ENCODE peak calls at places on chromosomes 4 and X, in eight cellular contexts. X is activated naive CD4-positive, alpha-beta T cell; A is activated T-helper 1 cell treated with anti-CD3 and anti-CD28 coated beads, Interleukin-2, amount 50 U/mL, for 16 hours; J is fibroblast of mammary gland; L is fibroblast of the conjunctiva; U is type B pancreatic cell; M is substantia nigra; D is NCI-H2081. Z is an unnamed sample.

GRCh38 chr4:82489987-82490386 is 59.6 kb downstream of the ENOPH1 start:
- DNase-seq in X (no peak), A (no peak), J (no peak), L (no peak), U (no peak), M (no peak), D (no peak), Z (no peak)

GRCh38 chr4:38902695-38903094 is 35.1 kb downstream of the FAM114A1 start:
- DNase-seq in X (no peak), A (no peak), J (peak; percentile 24), L (peak; percentile 10), U (no peak), M (no peak), D (peak; percentile 28), Z (no peak)

GRCh38 chr4:19809989-19810388 is 441.7 kb upstream of the SLIT2 start:
- DNase-seq in X (no peak), A (no peak), J (no peak), L (no peak), U (no peak), M (no peak), D (no peak), Z (no peak)

GRCh38 chr4:8170341-8170740 is 11.7 kb upstream of the ABLIM2 start:
- DNase-seq in X (no peak), A (no peak), J (no peak), L (no peak), U (no peak), M (no peak), D (no peak), Z (no peak)

GRCh38 chr4:168995537-168996295 is 14.3 kb downstream of the CBR4 start:
- DNase-seq in X (no peak), A (no peak), J (peak; percentile 38), L (no peak), U (no peak), M (no peak), D (no peak), Z (no peak)

GRCh38 chrX:136823175-136823574 is 42.4 kb upstream of the ARHGEF6 start:
- DNase-seq in X (no peak), A (no peak), J (peak; percentile 77), L (no peak), U (no peak), M (no peak), D (no peak), Z (no peak)

GRCh38 chr4:136637071-136637777 is 895.1 kb downstream of the PCDH18 start:
- DNase-seq in X (no peak), A (no peak), J (peak; percentile 8), L (no peak), U (no peak), M (no peak), D (no peak), Z (no peak)

GRCh38 chr4:40856836-40857362 is 107.1 kb downstream of the NSUN7 start:
- DNase-seq in X (peak; percentile 5), A (no peak), J (peak; percentile 39), L (peak; percentile 12), U (peak; percentile 85), M (peak; percentile 51), D (peak; percentile 86), Z (peak; percentile 86)

GRCh38 chr4:69584135-69584534 is 55.3 kb downstream of the UGT2A2 start:
- DNase-seq in X (no peak), A (no peak), J (no peak), L (no peak), U (no peak), M (no peak), D (no peak), Z (no peak)

GRCh38 chr4:37802068-37802666 is 24.3 kb upstream of the PGM2 start:
- DNase-seq in X (no peak), A (no peak), J (peak; percentile 79), L (no peak), U (no peak), M (peak; percentile 1), D (peak; percentile 88), Z (no peak)

GRCh38 chr4:124873361-124874171 is 161.0 kb upstream of the ANKRD50 start:
- DNase-seq in X (no peak), A (no peak), J (no peak), L (no peak), U (no peak), M (no peak), D (no peak), Z (no peak)

GRCh38 chr4:145861331-145862318 is 77.0 kb downstream of the ZNF827 start:
- DNase-seq in X (no peak), A (no peak), J (no peak), L (no peak), U (no peak), M (no peak), D (no peak), Z (no peak)

GRCh38 chr4:56410247-56410646 is 23.0 kb upstream of the AASDH start:
- DNase-seq in X (no peak), A (no peak), J (peak; percentile 99), L (peak; percentile 99), U (no peak), M (no peak), D (peak; percentile 77), Z (no peak)

GRCh38 chr4:29708473-29708872 is 1011.7 kb upstream of the PCDH7 start:
- DNase-seq in X (no peak), A (no peak), J (peak; percentile 45), L (no peak), U (no peak), M (no peak), D (no peak), Z (no peak)

GRCh38 chr4:149166886-149167285 is 648.8 kb downstream of the IQCM start:
- DNase-seq in X (no peak), A (no peak), J (no peak), L (no peak), U (no peak), M (no peak), D (no peak), Z (no peak)

GRCh38 chr4:69308634-69309033 is 28.4 kb downstream of the UGT2B28 start:
- DNase-seq in X (no peak), A (no peak), J (no peak), L (no peak), U (no peak), M (no peak), D (no peak), Z (no peak)

GRCh38 chrX:139106111-139106510 is 394.6 kb upstream of the FGF13 start:
- DNase-seq in X (no peak), A (no peak), J (peak; percentile 59), L (no peak), U (no peak), M (no peak), D (no peak), Z (no peak)

GRCh38 chr4:88738146-88738545 is 40.5 kb upstream of the NAP1L5 start:
- DNase-seq in X (no peak), A (no peak), J (no peak), L (no peak), U (no peak), M (no peak), D (no peak), Z (no peak)

GRCh38 chr4:146643812-146644401 is 5.2 kb downstream of the POU4F2 start:
- DNase-seq in X (no peak), A (no peak), J (peak; percentile 35), L (no peak), U (no peak), M (no peak), D (no peak), Z (no peak)

GRCh38 chr4:110042540-110043517 is 130.1 kb downstream of the EGF start:
- DNase-seq in X (no peak), A (no peak), J (no peak), L (no peak), U (no peak), M (no peak), D (no peak), Z (no peak)

GRCh38 chr4:55356991-55357461 is 11.0 kb downstream of the SRD5A3 start:
- DNase-seq in X (no peak), A (no peak), J (peak; percentile 60), L (no peak), U (no peak), M (no peak), D (no peak), Z (no peak)

GRCh38 chr4:169952236-169953088 is 73.7 kb downstream of the MFAP3L start:
- DNase-seq in X (no peak), A (no peak), J (no peak), L (no peak), U (no peak), M (no peak), D (no peak), Z (no peak)

GRCh38 chrX:94058728-94059382 is 384.8 kb downstream of the FAM133A start:
- DNase-seq in X (no peak), A (no peak), J (peak; percentile 8), L (no peak), U (no peak), M (no peak), D (peak; percentile 45), Z (no peak)

GRCh38 chr4:61511716-61512488 is 311.8 kb downstream of the ADGRL3 start:
- DNase-seq in X (no peak), A (no peak), J (peak; percentile 58), L (peak; percentile 43), U (no peak), M (no peak), D (no peak), Z (no peak)

GRCh38 chr4:165096776-165097175 is 15.9 kb downstream of the TMEM192 start:
- DNase-seq in X (no peak), A (no peak), J (peak; percentile 43), L (no peak), U (no peak), M (no peak), D (peak; percentile 7), Z (no peak)

GRCh38 chr4:138938371-138938699 is 77.2 kb upstream of the NOCT start:
- DNase-seq in X (no peak), A (no peak), J (peak; percentile 63), L (peak; percentile 34), U (no peak), M (no peak), D (peak; percentile 21), Z (no peak)

GRCh38 chr4:158681630-158682029 is 9.5 kb downstream of the ETFDH start:
- DNase-seq in X (no peak), A (no peak), J (no peak), L (no peak), U (no peak), M (no peak), D (no peak), Z (no peak)

GRCh38 chrX:71493111-71493613 is 39.7 kb upstream of the OGT start:
- DNase-seq in X (no peak), A (no peak), J (peak; percentile 53), L (peak; percentile 26), U (no peak), M (no peak), D (no peak), Z (no peak)

Z was measured in mesenteric fat pad.